ENCODE peak calls at places on chromosomes 1 and 21, in eight cellular contexts. H is CD8-positive, alpha-beta memory T cell; C is Panc1; W is left ventricle myocardium inferior; E is T-cell; X is amniotic epithelial cell; J is mucosa of gallbladder; Y is activated CD4-positive, alpha-beta T cell treated with anti-CD3 and anti-CD28 coated beads, Interleukin-2, amount 50 U/mL, for 1 hour. Q is an unnamed sample.

GRCh38 chr1:219128957-219129356 is 44.7 kb upstream of the LYPLAL1 start:
- DNase-seq in X (no peak), J (no peak), Y (no peak), E (no peak), C (no peak), W (no peak), H (no peak), Q (no peak)

GRCh38 chr21:21715286-21715969 is 717.2 kb downstream of the NCAM2 start:
- DNase-seq in W (no peak), H (no peak), Y (no peak), C (no peak), J (no peak), E (no peak), X (peak; percentile 41), Q (peak; percentile 7)

GRCh38 chr1:36276688-36277087 is 29.5 kb upstream of the SH3D21 start:
- DNase-seq in W (no peak), X (no peak), E (no peak), C (no peak), H (no peak), Y (no peak), J (no peak), Q (no peak)

GRCh38 chr1:163055005-163055404 is 14.2 kb upstream of the RGS4 start:
- DNase-seq in H (no peak), J (no peak), Y (no peak), C (no peak), X (peak; percentile 86), W (no peak), E (no peak), Q (no peak)

GRCh38 chr1:57423135-57424131 is at the start of gene DAB1:
- DNase-seq in E (no peak), J (no peak), H (no peak), C (no peak), Y (no peak), X (no peak), W (no peak), Q (no peak)

GRCh38 chr1:160626560-160627342 is 20.1 kb downstream of the SLAMF1 start:
- DNase-seq in X (no peak), W (no peak), E (no peak), Y (no peak), C (no peak), J (no peak), H (no peak), Q (no peak)

GRCh38 chr1:117710710-117711109 is 104.9 kb downstream of the TENT5C start:
- DNase-seq in C (no peak), Y (no peak), E (no peak), W (no peak), J (no peak), H (no peak), X (no peak), Q (no peak)

GRCh38 chr1:232648316-232648715 is 18.4 kb upstream of the SIPA1L2 start:
- DNase-seq in Y (no peak), C (no peak), E (no peak), W (no peak), X (peak; percentile 68), J (no peak), H (no peak), Q (no peak)

GRCh38 chr1:214296860-214297699 is 16.1 kb downstream of the SMYD2 start:
- DNase-seq in H (no peak), W (no peak), C (no peak), Y (no peak), X (peak; percentile 79), J (no peak), E (no peak), Q (no peak)

GRCh38 chr1:86981482-86982311 is 67.3 kb downstream of the HS2ST1 start:
- DNase-seq in Y (no peak), E (no peak), C (no peak), J (no peak), H (no peak), W (no peak), X (no peak), Q (no peak)

Q was measured in SW 1271.